ENCODE peak calls at places on chromosomes 12 and 14, in five cellular contexts. F is psoas muscle, X is mesothelial cell of epicardium, I is RWPE1, J is PC-3. W is an unnamed sample.

GRCh38 chr14:51479584-51480305 is 172.0 kb upstream of the FRMD6 start:
- DNase-seq in F (peak), I (no peak), J (peak), X (no peak), W (no peak)

GRCh38 chr12:63068857-63069442 is 82.1 kb downstream of the AVPR1A start:
- DNase-seq in F (no peak), X (no peak), I (peak), J (peak), W (no peak)

GRCh38 chr12:66345212-66345611 is 42.9 kb downstream of the HELB start:
- DNase-seq in J (no peak), I (no peak), X (no peak), F (no peak), W (no peak)

GRCh38 chr12:42798811-42799438 is 209.4 kb upstream of the PRICKLE1 start:
- DNase-seq in X (no peak), I (no peak), J (peak), F (no peak), W (no peak)

GRCh38 chr14:100873083-100873482 is 30.4 kb downstream of the RTL1 start:
- DNase-seq in J (no peak), I (no peak), F (no peak), X (no peak), W (peak)

GRCh38 chr14:29810657-29811056 is 117.0 kb downstream of the PRKD1 start:
- DNase-seq in X (no peak), I (no peak), J (peak), F (no peak), W (no peak)

GRCh38 chr14:104158827-104159798 is 20.7 kb downstream of the KIF26A start:
- DNase-seq in F (no peak), J (no peak), X (no peak), I (no peak), W (no peak)

GRCh38 chr14:100442036-100442435 is 118.9 kb downstream of the SLC25A47 start:
- DNase-seq in I (no peak), J (no peak), F (no peak), X (no peak), W (no peak)

GRCh38 chr12:60335765-60336164 is 739.9 kb downstream of the SLC16A7 start:
- DNase-seq in F (no peak), X (no peak), I (peak), J (peak), W (no peak)

GRCh38 chr14:105492051-105492965 is 1.3 kb downstream of the TEDC1 start:
- DNase-seq in F (peak), I (no peak), J (no peak), X (no peak), W (peak)

GRCh38 chr14:95705518-95705917 is 8.4 kb downstream of the TCL1A start:
- DNase-seq in J (no peak), F (no peak), I (no peak), X (no peak), W (no peak)

GRCh38 chr12:20370001-20370381 is 1.7 kb downstream of the PDE3A start:
- DNase-seq in F (no peak), J (no peak), X (no peak), I (no peak), W (no peak)

GRCh38 chr14:68377459-68377858 is 415.4 kb downstream of the ZFP36L1 start:
- DNase-seq in X (no peak), J (no peak), I (no peak), F (peak), W (no peak)

GRCh38 chr12:52497975-52498374 is 4.9 kb upstream of the KRT6A start:
- DNase-seq in J (no peak), X (no peak), I (no peak), F (no peak), W (no peak)

GRCh38 chr14:100339757-100340453 is 16.8 kb downstream of the SLC25A47 start:
- DNase-seq in J (no peak), X (no peak), I (no peak), F (no peak), W (no peak)

GRCh38 chr12:105943525-105943924 is 195.2 kb downstream of the NUAK1 start:
- DNase-seq in I (no peak), F (no peak), X (no peak), J (no peak), W (no peak)

GRCh38 chr12:106304001-106304421 is 1.5 kb downstream of the TCP11L2 start:
- DNase-seq in J (no peak), F (no peak), I (no peak), X (no peak), W (no peak)

GRCh38 chr14:36659822-36660735 is 1.6 kb upstream of the PAX9 start:
- DNase-seq in I (no peak), F (no peak), J (no peak), X (no peak), W (no peak)

GRCh38 chr14:50501642-50502041 is 30.7 kb downstream of the MAP4K5 start:
- DNase-seq in F (no peak), X (no peak), I (peak), J (peak), W (no peak)

GRCh38 chr14:23443411-23443812 is 8.0 kb upstream of the MYH7 start:
- DNase-seq in I (no peak), J (no peak), F (no peak), X (no peak), W (no peak)

GRCh38 chr14:51095854-51096823 is 1.2 kb upstream of the TRIM9 start:
- DNase-seq in J (no peak), X (no peak), I (no peak), F (peak), W (peak)

GRCh38 chr12:20339060-20339459 is 29.3 kb upstream of the PDE3A start:
- DNase-seq in I (no peak), F (no peak), X (no peak), J (no peak), W (no peak)

GRCh38 chr14:80483331-80483730 is 272.0 kb upstream of the DIO2 start:
- DNase-seq in F (no peak), J (no peak), X (no peak), I (no peak), W (no peak)

GRCh38 chr12:131609762-131610161 is 101.1 kb upstream of the SFSWAP start:
- DNase-seq in X (no peak), I (no peak), F (no peak), J (no peak), W (no peak)

GRCh38 chr12:131608740-131609665 is 101.9 kb upstream of the SFSWAP start:
- DNase-seq in I (peak), J (peak), F (peak), X (no peak), W (peak)

GRCh38 chr12:131610181-131610580 is 100.7 kb upstream of the SFSWAP start:
- DNase-seq in F (no peak), J (no peak), X (no peak), I (no peak), W (no peak)

GRCh38 chr12:131606218-131606899 is 104.5 kb upstream of the SFSWAP start:
- DNase-seq in X (no peak), I (no peak), J (peak), F (no peak), W (peak)

DNA sequence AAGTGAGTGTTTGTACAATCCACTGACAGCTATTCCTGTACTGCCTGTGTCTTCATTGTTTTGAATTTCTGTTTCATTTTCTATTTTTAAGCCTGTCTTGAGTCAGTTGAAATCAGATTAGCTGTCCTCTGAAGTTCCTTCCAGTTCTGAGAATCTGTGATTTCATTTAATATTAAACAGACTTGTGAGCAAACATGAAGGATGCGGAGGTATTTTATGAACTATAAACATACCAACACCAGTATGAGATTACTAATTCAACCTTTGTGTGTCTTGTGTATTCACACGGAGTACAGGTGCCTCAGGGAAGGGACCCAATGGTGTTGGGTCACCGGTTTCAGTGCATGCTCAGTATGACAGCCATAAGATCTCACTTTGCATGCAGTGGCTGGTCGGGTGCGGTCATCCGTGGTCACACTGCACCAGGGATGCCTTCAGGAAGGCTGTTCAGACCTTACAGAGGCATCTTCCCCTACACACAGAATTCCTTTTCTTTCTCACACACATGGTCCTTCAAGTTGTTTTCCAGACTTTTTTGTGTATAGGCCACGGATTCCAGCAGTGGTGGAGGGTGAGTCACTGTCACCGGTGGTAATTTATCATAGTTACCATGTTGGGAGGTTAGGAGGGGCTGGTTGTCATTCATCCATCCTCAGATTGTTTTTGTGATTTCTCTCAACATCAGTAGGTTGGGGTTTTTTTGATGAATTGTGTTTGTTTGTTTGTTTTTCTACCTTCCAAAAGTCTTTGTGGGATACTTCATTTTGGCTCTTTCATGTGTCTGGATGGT is 103.0 kb upstream of the SFSWAP start:
- DNase-seq in X (no peak), I (no peak), J (no peak), F (no peak), W (no peak)
- TF ChIP-seq CTCF in X (no peak), I (no peak), J (no peak), F (no peak), W (no peak)

DNA sequence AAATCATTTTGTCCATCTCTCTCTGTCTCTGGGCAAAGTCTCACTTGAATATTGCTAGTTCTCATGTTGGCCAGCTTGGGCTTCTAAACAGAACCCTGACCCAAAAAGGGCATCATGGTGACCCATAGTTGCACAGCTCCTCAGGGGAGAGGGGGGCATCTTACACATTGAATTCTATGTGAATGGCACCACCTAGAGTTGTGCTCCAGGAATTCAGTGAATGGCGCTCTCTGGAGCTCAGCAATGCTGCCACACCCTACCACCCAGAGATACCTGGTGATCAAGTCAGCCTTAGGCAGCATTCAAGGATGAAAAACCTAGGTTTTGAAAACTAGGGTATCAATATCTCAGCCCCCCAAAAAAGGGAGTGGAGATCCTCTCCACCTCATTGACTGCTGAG is 50.6 kb downstream of the SMUG1 start:
- DNase-seq in X (no peak), I (no peak), F (no peak), J (peak), W (no peak)
- TF ChIP-seq CTCF in X (no peak), I (no peak), F (no peak), J (peak), W (no peak)

GRCh38 chr12:124599074-124599999 is 31.9 kb upstream of the NCOR2 start:
- DNase-seq in J (peak), X (no peak), I (no peak), F (no peak), W (no peak)
- TF ChIP-seq CTCF in J (peak), X (no peak), I (no peak), F (no peak), W (no peak)

DNA sequence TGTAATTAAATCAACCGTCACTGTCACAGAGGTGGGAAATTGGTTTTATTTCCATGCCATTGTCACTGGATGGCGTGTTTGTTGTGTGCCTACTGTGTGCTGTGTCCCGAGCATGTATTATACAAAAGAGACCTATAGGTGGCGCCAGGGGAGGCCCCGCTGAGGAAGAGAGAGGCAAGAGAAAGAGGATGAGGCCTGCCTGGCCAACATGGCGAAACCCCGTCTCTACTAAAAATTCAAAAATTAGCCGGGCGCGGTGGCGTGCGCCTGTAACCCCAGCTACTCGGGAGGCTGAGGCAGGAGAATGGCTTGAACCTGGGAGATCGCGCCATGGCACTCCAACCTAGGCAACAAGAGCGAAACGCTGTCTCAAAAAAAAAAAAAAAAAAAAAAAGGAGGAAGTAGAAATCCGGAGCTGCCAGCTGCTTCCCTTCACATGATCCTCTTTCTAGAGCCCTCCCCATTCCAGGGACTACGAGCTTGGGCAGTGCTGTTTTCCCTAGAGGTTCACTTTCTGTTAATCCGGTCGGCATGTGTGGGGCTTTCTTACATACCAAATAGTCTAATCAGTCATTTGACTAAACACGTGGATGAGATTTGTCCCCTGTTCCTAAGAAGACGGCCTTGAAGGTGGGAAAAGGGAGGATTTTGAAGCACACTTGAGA is 6.4 kb upstream of the CCDC175 start:
- DNase-seq in J (no peak), I (no peak), X (no peak), F (no peak), W (no peak)
- TF ChIP-seq CTCF in J (peak), I (no peak), X (no peak), F (no peak), W (peak)

DNA sequence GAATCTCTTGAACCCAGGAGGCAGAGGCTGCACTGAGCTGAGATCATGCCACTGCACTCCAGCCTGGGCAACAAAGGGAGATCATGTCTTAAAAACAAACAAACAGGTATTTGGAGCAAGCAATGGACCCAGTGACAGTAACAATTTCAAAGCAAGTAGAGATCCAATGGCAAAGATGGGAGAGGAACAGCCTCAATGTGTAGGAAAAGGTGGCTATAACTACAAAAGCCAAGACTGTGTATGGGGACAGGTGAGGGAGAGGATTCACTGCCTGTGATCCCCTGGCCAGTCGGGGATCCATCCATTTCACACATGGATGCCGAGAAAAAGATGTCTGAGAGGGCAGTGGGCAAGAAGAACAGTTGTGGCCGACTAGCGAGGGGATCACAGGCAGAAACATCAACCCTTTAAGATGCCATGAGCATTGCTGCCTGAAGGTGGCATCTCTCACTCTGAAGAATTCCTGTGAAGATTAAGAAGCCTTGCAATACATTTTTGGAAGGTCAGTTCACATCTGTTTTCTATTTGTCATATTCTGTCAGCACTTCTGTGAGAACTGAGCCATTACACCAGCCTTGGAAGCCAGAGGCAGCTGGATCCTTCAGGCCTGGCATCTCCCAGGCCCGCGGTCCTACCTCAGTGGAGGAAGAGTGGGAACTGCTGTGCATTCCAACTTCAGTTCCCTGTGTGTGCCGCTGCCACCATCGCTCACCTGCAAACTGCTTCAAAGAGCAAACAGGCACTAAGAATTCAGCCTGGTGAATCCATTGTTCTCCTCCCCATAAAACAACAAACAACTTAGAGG is 54.5 kb upstream of the FRS2 start:
- DNase-seq in I (peak), X (no peak), F (peak), J (peak), W (peak)
- TF ChIP-seq CTCF in I (peak), X (peak), F (peak), J (peak), W (peak)

GRCh38 chr12:104504151-104504550 is 47.4 kb downstream of the CHST11 start:
- DNase-seq in J (no peak), I (no peak), X (no peak), F (no peak), W (no peak)

GRCh38 chr12:104501641-104502040 is 44.9 kb downstream of the CHST11 start:
- DNase-seq in F (no peak), I (no peak), J (no peak), X (no peak), W (no peak)

GRCh38 chr12:104503191-104503590 is 46.4 kb downstream of the CHST11 start:
- DNase-seq in I (no peak), F (no peak), X (no peak), J (no peak), W (no peak)

GRCh38 chr12:104501115-104501514 is 44.4 kb downstream of the CHST11 start:
- DNase-seq in J (no peak), F (no peak), I (no peak), X (no peak), W (no peak)

DNA sequence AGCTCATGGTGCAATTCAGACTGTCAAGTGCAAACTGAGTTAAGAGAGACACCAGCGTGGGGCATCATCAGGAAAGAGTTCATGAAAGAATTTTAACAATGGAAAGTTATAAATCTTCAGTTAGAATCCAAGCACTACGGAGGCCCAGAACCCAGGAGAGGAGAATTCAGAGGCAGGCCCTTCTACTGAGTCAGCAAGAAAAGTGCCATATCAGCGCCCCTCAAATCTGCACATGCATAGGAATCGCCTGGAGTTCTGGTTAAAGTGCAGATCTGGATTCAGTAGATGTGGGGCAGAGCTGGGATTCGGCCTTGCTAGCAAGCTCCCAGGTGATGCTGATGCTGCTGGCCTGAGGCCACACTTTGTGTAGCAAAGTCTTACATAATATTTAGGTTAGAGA is 45.9 kb downstream of the CHST11 start:
- DNase-seq in F (no peak), X (no peak), I (no peak), J (no peak), W (no peak)
- TF ChIP-seq CTCF in F (no peak), X (no peak), I (no peak), J (no peak), W (no peak)